ENCODE peak calls at places on chromosomes 6 and 20, in ten cellular contexts. F is activated CD8-positive, alpha-beta T cell treated with anti-CD3 and anti-CD28 coated beads for 36 hours; B is choroid plexus epithelial cell; L is thyroid gland; E is GM12878; M is cardiac muscle cell; X is foreskin fibroblast; A is pancreas; U is GM20000; T is mucosa of descending colon. P is an unnamed sample.
A peak's percentile ranks its signal among the peaks of the same experiment; 100 is the strongest.

GRCh38 chr20:61764471-61765020 is 301.1 kb downstream of the TAF4 start:
- DNase-seq in F (no peak), B (no peak), L (no peak), E (no peak), M (no peak), X (no peak), A (no peak), U (no peak), T (no peak), P (peak; percentile 61)

GRCh38 chr6:41581381-41581991 is 35.3 kb downstream of the FOXP4 start:
- DNase-seq in F (no peak), B (peak; percentile 89), L (peak; percentile 91), E (no peak), M (no peak), X (peak; percentile 91), A (peak; percentile 55), U (no peak), T (no peak), P (no peak)

GRCh38 chr6:68718379-68719073 is 83.4 kb downstream of the ADGRB3 start:
- DNase-seq in F (no peak), B (peak; percentile 44), L (no peak), E (no peak), M (no peak), X (peak; percentile 93), A (no peak), U (no peak), T (no peak), P (no peak)

GRCh38 chr6:38016824-38017223 is 197.3 kb downstream of the ZFAND3 start:
- DNase-seq in F (no peak), B (no peak), L (no peak), E (no peak), M (no peak), X (no peak), A (no peak), U (no peak), T (no peak), P (no peak)

GRCh38 chr20:57260065-57260958 is 6.1 kb downstream of the BMP7 start:
- DNase-seq in F (no peak), B (no peak), L (peak; percentile 80), E (no peak), M (no peak), X (no peak), A (no peak), U (no peak), T (no peak), P (no peak)

GRCh38 chr6:89122625-89123024 is 4.8 kb upstream of the SRSF12 start:
- DNase-seq in F (no peak), B (peak; percentile 70), L (no peak), E (no peak), M (peak; percentile 53), X (peak; percentile 60), A (no peak), U (peak; percentile 64), T (peak; percentile 26), P (no peak)

GRCh38 chr6:156777866-156778614 is 862 bp downstream of the ARID1B start:
- DNase-seq in F (peak; percentile 62), B (peak; percentile 55), L (peak; percentile 66), E (no peak), M (peak; percentile 71), X (peak; percentile 77), A (peak; percentile 52), U (peak; percentile 82), T (peak; percentile 65), P (no peak)

GRCh38 chr6:126083875-126084274 is 97.5 kb downstream of the TRMT11 start:
- DNase-seq in F (no peak), B (no peak), L (no peak), E (no peak), M (no peak), X (no peak), A (no peak), U (no peak), T (no peak), P (no peak)

GRCh38 chr20:57734754-57735153 is 24.9 kb upstream of the PMEPA1 start:
- DNase-seq in F (no peak), B (no peak), L (no peak), E (no peak), M (no peak), X (no peak), A (no peak), U (no peak), T (no peak), P (no peak)

GRCh38 chr6:27679968-27680694 is 207.2 kb upstream of the ZNF184 start:
- DNase-seq in F (no peak), B (peak; percentile 3), L (no peak), E (no peak), M (no peak), X (peak; percentile 4), A (no peak), U (no peak), T (no peak), P (no peak)

GRCh38 chr20:61014486-61014885 is 237.6 kb upstream of the CDH4 start:
- DNase-seq in F (no peak), B (no peak), L (no peak), E (no peak), M (no peak), X (no peak), A (no peak), U (no peak), T (no peak), P (no peak)

DNA sequence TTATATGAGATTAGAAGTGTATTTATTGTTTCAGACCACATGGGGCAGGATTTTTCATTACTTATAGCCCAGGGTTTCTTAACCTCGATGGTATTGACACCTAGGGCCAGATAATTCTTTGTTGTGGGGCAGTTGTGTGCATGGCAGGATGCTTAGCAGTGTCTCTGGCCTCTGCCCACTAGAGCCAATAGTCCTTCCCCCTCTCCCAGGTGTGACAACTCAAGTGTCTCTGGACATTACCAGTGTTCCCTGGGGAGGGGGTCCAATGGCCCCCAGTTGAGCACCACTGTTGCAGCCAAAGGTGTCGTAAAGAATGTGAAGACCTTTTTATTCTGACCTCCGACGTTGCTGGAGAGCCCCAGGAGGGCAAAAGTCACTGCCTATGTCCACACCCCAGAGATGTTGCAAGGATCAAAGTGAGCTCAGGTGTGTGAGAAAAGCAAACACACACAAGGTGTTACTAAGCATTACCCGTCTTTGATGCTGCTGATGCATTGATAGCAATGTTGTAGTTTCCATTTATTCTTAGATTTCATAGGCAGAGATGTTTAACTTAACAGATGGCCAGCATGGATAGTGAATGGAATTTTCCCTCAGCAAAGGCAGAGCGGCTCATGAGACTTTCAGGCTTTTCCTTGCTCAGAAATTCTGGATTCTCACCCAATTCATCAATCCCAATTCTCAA is 22.2 kb downstream of the BANF2 start:
- DNase-seq in F (no peak), B (peak; percentile 30), L (no peak), E (no peak), M (no peak), X (no peak), A (peak; percentile 61), U (no peak), T (peak; percentile 38), P (peak; percentile 33)
- TF ChIP-seq CTCF in F (no peak), B (peak; percentile 27), L (no peak), E (no peak), M (peak; percentile 12), X (no peak), A (no peak), U (no peak), T (no peak), P (peak; percentile 51)

GRCh38 chr20:462199-462991 is at the start of gene TBC1D20:
- DNase-seq in F (peak; percentile 84), B (peak; percentile 90), L (peak; percentile 85), E (peak; percentile 40), M (peak; percentile 94), X (peak; percentile 95), A (peak; percentile 87), U (peak; percentile 96), T (peak; percentile 85), P (no peak)
- TF ChIP-seq CTCF in F (no peak), B (peak; percentile 40), L (no peak), E (peak; percentile 9), M (peak; percentile 27), X (no peak), A (no peak), U (peak; percentile 29), T (no peak), P (peak; percentile 62)

GRCh38 chr6:127968394-127968793 is 67.5 kb upstream of the THEMIS start:
- DNase-seq in F (no peak), B (no peak), L (no peak), E (no peak), M (no peak), X (no peak), A (no peak), U (no peak), T (no peak), P (no peak)
- TF ChIP-seq CTCF in F (peak; percentile 37), B (no peak), L (no peak), E (no peak), M (no peak), X (peak; percentile 3), A (no peak), U (no peak), T (no peak), P (peak; percentile 64)

GRCh38 chr20:63225082-63225454 is 9.1 kb upstream of the YTHDF1 start:
- DNase-seq in F (no peak), B (no peak), L (no peak), E (no peak), M (no peak), X (no peak), A (no peak), U (no peak), T (no peak), P (no peak)

GRCh38 chr20:63223121-63223825 is 7.3 kb upstream of the YTHDF1 start:
- DNase-seq in F (peak; percentile 68), B (peak; percentile 50), L (peak; percentile 47), E (no peak), M (peak; percentile 62), X (peak; percentile 60), A (peak; percentile 44), U (peak; percentile 69), T (peak; percentile 62), P (no peak)

GRCh38 chr20:63226020-63226943 is 9.4 kb upstream of the BIRC7 start:
- DNase-seq in F (no peak), B (no peak), L (peak; percentile 51), E (no peak), M (no peak), X (no peak), A (no peak), U (no peak), T (no peak), P (no peak)

GRCh38 chr20:63223826-63224207 is 7.9 kb upstream of the YTHDF1 start:
- DNase-seq in F (no peak), B (no peak), L (no peak), E (no peak), M (no peak), X (no peak), A (no peak), U (no peak), T (no peak), P (no peak)

DNA sequence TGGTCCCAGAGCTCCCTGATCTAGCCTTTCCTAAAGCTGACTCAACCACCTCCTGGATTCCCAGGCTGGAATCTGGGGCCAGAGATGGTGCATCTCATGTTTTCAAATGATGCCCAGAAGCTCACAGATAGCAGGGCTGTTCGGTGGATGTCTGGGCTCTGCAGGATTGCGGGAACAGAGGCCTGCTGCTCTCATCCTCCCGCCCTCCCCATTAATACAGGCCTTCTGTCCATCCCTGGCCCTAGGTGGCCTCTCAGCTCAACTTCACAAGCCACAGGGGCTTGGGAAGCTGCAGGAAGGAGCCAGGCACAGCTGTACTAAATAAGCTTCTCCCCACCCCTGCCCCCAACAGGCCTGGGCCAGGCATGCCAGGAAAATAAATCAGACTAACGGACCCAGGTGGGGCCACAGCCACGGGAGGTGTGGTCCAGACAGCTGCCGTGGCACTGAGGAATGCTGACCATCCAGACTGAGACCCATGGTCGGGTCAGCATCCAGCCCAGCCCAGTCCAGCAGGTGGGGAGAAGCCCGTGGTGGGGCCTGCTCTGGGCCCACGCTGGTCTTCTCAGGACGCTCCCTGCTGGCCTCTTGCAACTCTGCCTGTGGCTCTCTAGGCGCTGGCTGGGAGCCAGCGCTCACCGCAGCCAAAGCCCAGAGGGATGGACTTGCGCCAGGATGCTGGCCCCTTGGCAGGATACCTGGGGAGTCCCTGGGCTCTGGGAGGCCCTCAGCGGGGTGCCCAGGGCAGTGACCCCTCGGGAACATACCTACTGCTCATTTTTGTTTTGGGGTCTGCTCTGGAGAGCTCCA is 8.5 kb upstream of the YTHDF1 start:
- DNase-seq in F (no peak), B (peak; percentile 76), L (peak; percentile 88), E (no peak), M (peak; percentile 35), X (peak; percentile 51), A (peak; percentile 65), U (no peak), T (no peak), P (no peak)
- TF ChIP-seq CTCF in F (no peak), B (peak; percentile 48), L (peak; percentile 36), E (no peak), M (peak; percentile 52), X (peak; percentile 2), A (no peak), U (no peak), T (no peak), P (peak; percentile 69)

P was measured in chondrocyte.